ENCODE peak calls at places on chromosomes 5 and 9, in ten cellular contexts. C is left ventricle myocardium inferior, M is cardiac muscle cell, E is stomach, J is fibroblast of lung, B is GM23338, W is omental fat pad, A is brain microvascular endothelial cell, H is HFFc6, D is neural crest cell. O is an unnamed sample.

GRCh38 chr5:127925916-127926315 is 157.7 kb upstream of the SLC12A2 start:
- DNase-seq in W (no peak), B (no peak), D (no peak), A (no peak), J (peak), E (peak), M (no peak), H (no peak), C (no peak), O (no peak)

GRCh38 chr9:5459289-5459829 is 9.0 kb downstream of the CD274 start:
- DNase-seq in A (no peak), W (no peak), C (no peak), M (peak), H (no peak), E (peak), J (peak), D (no peak), B (peak), O (no peak)

GRCh38 chr5:134003064-134003956 is 1.5 kb downstream of the VDAC1 start:
- DNase-seq in A (no peak), B (peak), M (no peak), D (no peak), J (no peak), W (no peak), E (no peak), H (no peak), C (no peak), O (no peak)

GRCh38 chr9:96686638-96687335 is 31.7 kb upstream of the PRXL2C start:
- DNase-seq in M (peak), D (peak), E (peak), A (peak), W (peak), J (peak), H (no peak), B (peak), C (peak), O (peak)

GRCh38 chr9:98465799-98466198 is 210.3 kb upstream of the TBC1D2 start:
- DNase-seq in E (no peak), H (no peak), B (peak), J (no peak), D (no peak), M (no peak), W (no peak), A (no peak), C (no peak), O (no peak)

GRCh38 chr5:57216714-57217113 is 42.9 kb downstream of the GPBP1 start:
- DNase-seq in H (peak), E (no peak), W (no peak), J (peak), C (no peak), M (peak), A (no peak), B (no peak), D (no peak), O (no peak)

GRCh38 chr5:73596705-73597328 is 29.2 kb upstream of the ARHGEF28 start:
- DNase-seq in C (no peak), W (no peak), E (no peak), A (peak), J (peak), H (peak), M (peak), D (peak), B (peak), O (no peak)

GRCh38 chr5:124317471-124317870 is 429.0 kb downstream of the ZNF608 start:
- DNase-seq in J (no peak), E (no peak), B (no peak), C (no peak), H (no peak), D (no peak), M (no peak), A (no peak), W (no peak), O (no peak)

GRCh38 chr5:137836997-137837396 is 30.7 kb upstream of the MYOT start:
- DNase-seq in J (peak), C (no peak), W (no peak), E (no peak), M (peak), D (no peak), H (no peak), B (no peak), A (peak), O (no peak)

GRCh38 chr9:109017061-109017460 is 3.8 kb upstream of the CTNNAL1 start:
- DNase-seq in J (peak), H (no peak), M (peak), C (no peak), A (no peak), D (no peak), B (no peak), W (no peak), E (no peak), O (no peak)

GRCh38 chr5:62007457-62007856 is 298.5 kb upstream of the KIF2A start:
- DNase-seq in H (no peak), C (no peak), D (no peak), E (no peak), J (no peak), M (no peak), A (no peak), B (no peak), W (no peak), O (no peak)

GRCh38 chr5:134451618-134452505 is 40.2 kb upstream of the CDKN2AIPNL start:
- DNase-seq in B (no peak), A (peak), C (peak), M (peak), J (peak), H (peak), E (peak), W (no peak), D (no peak), O (no peak)

GRCh38 chr5:151182976-151183375 is 25.4 kb upstream of the ANXA6 start:
- DNase-seq in C (no peak), B (no peak), A (no peak), W (no peak), H (no peak), J (no peak), D (no peak), E (no peak), M (no peak), O (no peak)

GRCh38 chr5:117207088-117207668 is 632.6 kb upstream of the SEMA6A start:
- DNase-seq in A (no peak), E (no peak), C (no peak), W (no peak), D (no peak), J (no peak), B (peak), M (no peak), H (no peak), O (no peak)

GRCh38 chr5:19891658-19892057 is 96.3 kb downstream of the CDH18 start:
- DNase-seq in E (no peak), J (peak), H (peak), D (no peak), A (peak), W (no peak), M (peak), B (no peak), C (no peak), O (peak)

GRCh38 chr9:126149661-126150060 is 177.0 kb upstream of the MVB12B start:
- DNase-seq in W (no peak), B (no peak), M (no peak), J (no peak), H (no peak), C (no peak), E (peak), A (no peak), D (no peak), O (no peak)

GRCh38 chr5:62812653-62813329 is 234.2 kb downstream of the LRRC70 start:
- DNase-seq in A (no peak), B (no peak), W (no peak), J (no peak), C (no peak), E (no peak), M (no peak), H (no peak), D (no peak), O (no peak)

GRCh38 chr5:38556115-38556598 is 289 bp downstream of the LIFR start:
- DNase-seq in D (peak), M (no peak), J (no peak), B (peak), W (no peak), H (no peak), C (peak), E (no peak), A (peak), O (peak)

GRCh38 chr5:176647870-176648466 is 684 bp downstream of the TSPAN17 start:
- DNase-seq in W (peak), M (peak), C (peak), A (no peak), D (no peak), E (peak), J (peak), H (no peak), B (peak), O (no peak)

GRCh38 chr5:113179156-113179555 is 202.6 kb downstream of the DCP2 start:
- DNase-seq in W (no peak), M (no peak), J (no peak), E (no peak), D (no peak), C (no peak), H (no peak), B (no peak), A (no peak), O (no peak)

GRCh38 chr9:5442400-5443011 is 4.8 kb upstream of the PLGRKT start:
- DNase-seq in E (peak), W (no peak), J (peak), C (no peak), B (peak), M (peak), H (peak), A (peak), D (peak), O (peak)

GRCh38 chr5:157266286-157267007 is 524 bp downstream of the CYFIP2 start:
- DNase-seq in C (no peak), B (peak), A (no peak), H (no peak), D (no peak), M (no peak), E (peak), W (no peak), J (no peak), O (no peak)

GRCh38 chr9:117224676-117225075 is 190.2 kb downstream of the ASTN2 start:
- DNase-seq in E (no peak), D (no peak), W (no peak), C (no peak), H (no peak), A (no peak), M (no peak), B (peak), J (no peak), O (no peak)

GRCh38 chr9:130138791-130139190 is 33.4 kb upstream of the NCS1 start:
- DNase-seq in M (peak), H (peak), W (peak), A (peak), E (no peak), C (peak), D (no peak), B (no peak), J (peak), O (peak)

GRCh38 chr9:15047028-15047551 is 136.9 kb upstream of the FREM1 start:
- DNase-seq in W (no peak), C (no peak), J (no peak), A (no peak), M (no peak), E (no peak), B (no peak), D (no peak), H (no peak), O (no peak)

GRCh38 chr5:126736141-126736540 is 40.8 kb upstream of the LMNB1 start:
- DNase-seq in J (no peak), W (no peak), E (no peak), B (no peak), C (no peak), M (no peak), H (peak), D (no peak), A (no peak), O (no peak)

GRCh38 chr9:72217306-72217842 is 68.1 kb downstream of the GDA start:
- DNase-seq in M (no peak), H (no peak), D (no peak), A (no peak), E (no peak), J (peak), W (no peak), B (no peak), C (no peak), O (no peak)

GRCh38 chr9:14313951-14314423 is at the start of gene NFIB:
- DNase-seq in E (peak), B (peak), D (peak), M (peak), J (peak), H (no peak), W (no peak), C (peak), A (peak), O (no peak)

GRCh38 chr5:112338681-112339337 is 80.3 kb downstream of the EPB41L4A start:
- DNase-seq in W (no peak), A (peak), J (peak), C (no peak), M (peak), B (no peak), E (no peak), D (no peak), H (no peak), O (no peak)

GRCh38 chr9:116027951-116028350 is 125.6 kb upstream of the PAPPA start:
- DNase-seq in D (no peak), C (no peak), A (peak), E (no peak), M (peak), B (no peak), H (no peak), W (no peak), J (no peak), O (no peak)

GRCh38 chr5:101976933-101977332 is 319.2 kb downstream of the SLCO4C1 start:
- DNase-seq in D (no peak), J (no peak), A (no peak), E (no peak), C (no peak), B (no peak), W (no peak), M (no peak), H (no peak), O (no peak)

GRCh38 chr5:83937837-83938236 is 217.2 kb upstream of the HAPLN1 start:
- DNase-seq in W (no peak), D (no peak), H (no peak), M (no peak), B (no peak), E (no peak), J (no peak), C (no peak), A (no peak), O (no peak)

GRCh38 chr5:34652466-34652865 is 3.7 kb upstream of the RAI14 start:
- DNase-seq in A (no peak), B (no peak), C (no peak), M (no peak), J (peak), D (no peak), E (no peak), W (no peak), H (no peak), O (no peak)

GRCh38 chr5:150077996-150078801 is 8.2 kb downstream of the CSF1R start:
- DNase-seq in W (no peak), B (no peak), M (no peak), A (no peak), C (no peak), E (peak), D (no peak), H (no peak), J (no peak), O (no peak)
- TF ChIP-seq CTCF in W (no peak), B (no peak), M (no peak), A (no peak), C (no peak), E (no peak), D (no peak), H (no peak), J (no peak), O (no peak)

DNA sequence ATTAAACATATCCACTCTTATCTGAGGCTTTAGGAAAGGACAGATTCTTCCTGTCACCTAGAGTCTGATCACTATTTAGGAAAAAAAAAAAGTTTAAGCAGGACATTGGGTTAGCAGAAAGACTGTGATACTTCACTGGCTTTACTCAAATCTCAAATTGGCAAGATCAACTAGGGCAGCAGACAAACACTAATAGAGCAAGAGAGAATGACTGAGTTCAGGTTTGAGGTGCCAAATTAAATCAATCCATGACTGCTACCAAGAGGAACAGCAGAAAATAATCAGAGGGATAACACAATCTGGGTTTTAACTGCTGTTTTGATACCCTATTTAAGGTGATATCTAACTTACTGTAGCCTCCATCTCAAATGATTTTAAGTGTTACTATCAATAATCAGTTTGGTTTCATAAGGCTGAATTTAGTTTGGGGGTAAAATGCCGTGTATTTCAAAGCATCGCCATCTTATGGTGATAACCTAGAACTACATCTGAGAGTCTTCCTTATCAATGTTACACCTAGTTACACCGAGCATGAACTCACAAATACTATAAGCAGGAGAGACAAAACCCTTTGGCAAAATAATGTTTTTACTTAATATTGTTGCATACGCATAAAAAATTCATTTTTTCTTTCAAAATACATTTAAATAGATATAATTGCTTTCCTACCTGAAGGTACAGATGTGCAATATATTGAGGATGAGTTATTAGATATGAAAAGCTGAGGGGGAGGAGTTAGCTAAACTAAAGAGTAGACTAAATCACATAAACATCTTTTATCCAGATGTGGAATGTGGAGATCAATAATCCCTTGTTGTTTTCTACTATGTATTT is 286.4 kb upstream of the CDH12 start:
- DNase-seq in D (no peak), J (no peak), H (no peak), A (no peak), B (peak), E (no peak), M (peak), W (no peak), C (no peak), O (no peak)
- TF ChIP-seq CTCF in D (peak), J (peak), H (peak), A (peak), B (peak), E (no peak), M (no peak), W (no peak), C (peak), O (no peak)

DNA sequence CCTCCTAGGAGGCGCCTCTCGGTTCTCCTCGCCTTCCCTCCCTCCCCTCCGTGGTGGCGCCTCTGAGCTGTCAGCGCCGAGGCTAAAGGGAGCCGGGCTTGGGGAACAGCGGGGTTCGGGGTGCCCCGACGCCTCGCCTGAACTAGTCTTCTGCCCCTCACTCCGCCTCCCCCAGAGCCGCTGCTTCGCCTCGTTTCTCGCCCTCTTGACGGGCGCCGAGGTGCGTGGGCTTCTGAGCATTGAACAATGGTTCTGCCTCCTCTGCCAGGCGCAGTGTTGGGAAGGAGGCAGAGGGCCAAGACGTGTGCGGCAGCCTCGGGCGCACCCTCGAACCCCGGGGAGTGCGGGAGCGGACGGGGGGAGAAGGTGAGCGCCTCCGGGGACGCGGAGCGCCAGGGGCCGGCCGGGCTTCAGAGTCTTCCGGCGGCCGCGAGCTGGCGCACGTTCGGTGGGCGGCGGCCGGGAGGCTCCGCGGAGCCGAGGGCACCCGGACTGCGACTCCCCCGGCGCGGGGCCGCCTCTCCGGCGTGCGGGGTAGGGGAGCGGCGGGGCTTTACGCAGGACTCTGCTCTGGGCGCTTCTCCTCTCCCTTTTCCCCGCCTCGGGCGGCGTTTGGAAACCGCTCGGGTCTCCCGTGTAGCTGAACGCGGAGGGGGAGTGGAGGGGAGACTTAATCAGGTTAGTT is 916 bp downstream of the VLDLR start:
- DNase-seq in B (peak), W (no peak), C (peak), M (peak), A (no peak), E (peak), H (no peak), D (peak), J (peak), O (no peak)
- TF ChIP-seq CTCF in B (no peak), W (no peak), C (no peak), M (peak), A (no peak), E (no peak), H (no peak), D (peak), J (no peak), O (no peak)

GRCh38 chr5:23977996-23978395 is 470.6 kb downstream of the PRDM9 start:
- DNase-seq in M (no peak), C (no peak), B (peak), W (no peak), H (no peak), J (no peak), E (no peak), D (no peak), A (no peak), O (no peak)
- TF ChIP-seq CTCF in M (no peak), C (peak), B (peak), W (no peak), H (peak), J (peak), E (no peak), D (peak), A (peak), O (no peak)

GRCh38 chr9:21153688-21154608 is 12.3 kb upstream of the IFNW1 start:
- DNase-seq in E (no peak), H (no peak), M (peak), C (no peak), W (no peak), B (peak), D (peak), A (peak), J (peak), O (no peak)
- TF ChIP-seq CTCF in E (no peak), H (peak), M (peak), C (peak), W (no peak), B (peak), D (peak), A (peak), J (no peak), O (no peak)

DNA sequence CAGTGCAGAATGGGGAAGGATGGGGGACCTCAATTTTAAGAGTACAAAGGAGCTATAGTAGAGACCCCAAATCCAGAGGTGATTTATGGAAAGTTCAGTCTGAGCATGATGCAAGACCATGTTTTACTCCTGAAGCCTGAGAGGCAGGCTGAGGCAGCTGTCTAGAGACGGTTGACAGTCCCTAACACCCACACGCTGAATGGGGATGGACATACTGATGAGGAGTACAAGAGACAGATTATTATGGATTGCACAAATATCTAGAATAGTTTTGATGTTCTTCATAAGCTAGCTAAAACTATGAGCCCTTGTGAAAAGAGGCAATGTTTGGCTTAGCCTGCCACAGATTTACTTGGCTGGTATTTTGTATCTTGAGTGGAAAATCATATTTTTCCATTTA is 64.5 kb downstream of the PRR16 start:
- DNase-seq in J (no peak), C (no peak), D (no peak), A (no peak), B (no peak), M (no peak), H (no peak), E (no peak), W (no peak), O (no peak)
- TF ChIP-seq CTCF in J (no peak), C (no peak), D (no peak), A (no peak), B (no peak), M (no peak), H (no peak), E (no peak), W (no peak), O (no peak)

O was measured in AG09319.